ENCODE peak calls at places on chromosomes 12 and 14, in seven cellular contexts. Y is small intestine; N is mesenchymal stem cell; L is CD8-positive, alpha-beta T cell; Z is neuronal stem cell; S is cardiac muscle cell; R is sigmoid colon. B is an unnamed sample. For H3K4me1 and H3K27me3, the result is how much of the 10 kb centered on the place peaks cover.

GRCh38 chr12:121776190-121777098 is 17.0 kb downstream of the RHOF start:
- DNase-seq in Y (peak), N (peak), L (peak), Z (peak), S (peak), R (peak), B (peak)

GRCh38 chr14:32407170-32407569 is 78.1 kb downstream of the AKAP6 start:
- DNase-seq in Y (no peak), N (no peak), L (no peak), Z (no peak), S (no peak), R (no peak), B (no peak)

GRCh38 chr12:96155781-96156180 is 38.4 kb upstream of the ELK3 start:
- DNase-seq in Y (no peak), N (no peak), L (no peak), Z (no peak), S (no peak), R (no peak), B (no peak)

GRCh38 chr12:6539276-6540134 is 5.2 kb downstream of the GAPDH start:
- DNase-seq in Y (peak), N (peak), L (no peak), Z (no peak), S (no peak), R (peak), B (no peak)

GRCh38 chr14:104687601-104688504 is 1.6 kb upstream of the INF2 start:
- DNase-seq in Y (peak), N (peak), L (no peak), Z (no peak), S (peak), R (peak), B (no peak)

GRCh38 chr14:19918553-19919264 is 1.7 kb upstream of the OR4K5 start:
- DNase-seq in Y (no peak), N (no peak), L (no peak), Z (no peak), S (no peak), R (no peak), B (no peak)

GRCh38 chr12:31482816-31483215 is 108.1 kb downstream of the DENND5B start:
- DNase-seq in Y (no peak), N (peak), L (no peak), Z (no peak), S (no peak), R (no peak), B (no peak)

GRCh38 chr12:30358113-30358512 is 337.6 kb downstream of the IPO8 start:
- DNase-seq in Y (no peak), N (no peak), L (no peak), Z (no peak), S (peak), R (no peak), B (no peak)

GRCh38 chr14:51157012-51157411 is 62.1 kb upstream of the TRIM9 start:
- DNase-seq in Y (no peak), N (peak), L (no peak), Z (no peak), S (peak), R (no peak), B (no peak)

GRCh38 chr12:30613119-30613830 is 82.4 kb downstream of the IPO8 start:
- DNase-seq in Y (no peak), N (peak), L (no peak), Z (no peak), S (no peak), R (no peak), B (no peak)

GRCh38 chr12:62698701-62699101 is 232.1 kb downstream of the MON2 start:
- DNase-seq in Y (no peak), N (no peak), L (no peak), Z (no peak), S (no peak), R (no peak), B (no peak)

GRCh38 chr12:121451931-121452330 is 52.0 kb downstream of the RNF34 start:
- DNase-seq in Y (peak), N (peak), L (no peak), Z (no peak), S (no peak), R (no peak), B (no peak)

GRCh38 chr12:54572881-54573280 is 15.6 kb downstream of the PPP1R1A start:
- DNase-seq in Y (no peak), N (no peak), L (no peak), Z (no peak), S (no peak), R (no peak), B (no peak)

GRCh38 chr12:59329457-59329856 is 266.4 kb upstream of the SLC16A7 start:
- DNase-seq in Y (no peak), N (no peak), L (no peak), Z (no peak), S (no peak), R (no peak), B (no peak)

GRCh38 chr12:21527451-21528180 is 1.5 kb downstream of the SPX start:
- DNase-seq in Y (peak), N (peak), L (peak), Z (peak), S (peak), R (peak), B (peak)

GRCh38 chr12:31259136-31259881 is 66.6 kb downstream of the SINHCAF start:
- DNase-seq in Y (no peak), N (no peak), L (no peak), Z (no peak), S (no peak), R (no peak), B (no peak)

GRCh38 chr14:61184117-61184516 is 97.0 kb downstream of the TMEM30B start:
- DNase-seq in Y (no peak), N (peak), L (no peak), Z (no peak), S (no peak), R (no peak), B (no peak)

GRCh38 chr14:21056520-21057163 is 980 bp upstream of the RNASE8 start:
- DNase-seq in Y (peak), N (no peak), L (no peak), Z (no peak), S (no peak), R (no peak), B (no peak)

DNA sequence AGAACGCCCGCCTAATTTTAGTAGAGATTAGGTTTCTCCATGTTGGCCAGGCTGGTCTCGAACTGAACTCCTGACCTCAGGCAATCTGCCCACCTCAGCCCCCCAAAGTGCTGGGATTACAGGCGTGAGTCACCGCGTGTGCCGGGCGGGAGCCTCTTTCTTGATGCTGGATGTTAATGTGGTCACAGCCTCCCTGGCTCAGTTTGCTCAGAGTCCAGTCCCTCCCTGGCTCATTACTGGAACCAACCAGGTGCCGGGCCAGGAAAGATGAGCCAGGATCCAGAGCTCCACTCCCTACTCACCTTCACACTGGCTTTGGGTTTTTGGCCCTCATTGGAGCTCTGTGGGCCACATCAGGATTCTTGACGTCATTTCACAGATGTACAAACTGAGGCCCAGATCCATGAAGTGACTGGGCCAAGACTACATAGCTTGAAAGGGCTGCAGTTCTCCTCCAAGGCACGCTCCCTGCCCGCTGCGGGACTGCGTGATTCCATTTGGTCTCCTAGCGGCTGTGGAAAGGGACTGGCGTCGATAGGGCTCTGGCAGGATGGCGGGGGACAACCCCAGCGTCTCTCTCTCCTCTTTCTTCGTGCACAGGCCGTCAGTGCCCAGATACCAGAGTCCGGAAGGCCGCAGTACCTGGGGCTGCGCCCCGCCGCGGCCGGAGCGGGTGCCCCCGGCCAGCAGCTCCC is 5.1 kb upstream of the SHMT2 start:
- DNase-seq in Y (no peak), N (no peak), L (no peak), Z (no peak), S (no peak), R (no peak), B (no peak)
- H3K4me1 ChIP-seq in Y (under half), N (under half), L (half or more), Z (under half), S (under half), R (under half), B (under half)

GRCh38 chr14:48725001-48725734 is 861.0 kb downstream of the RPS29 start:
- DNase-seq in Y (no peak), N (peak), L (no peak), Z (no peak), S (no peak), R (no peak), B (no peak)
- H3K27ac ChIP-seq in Y (no peak), N (peak), L (no peak), Z (no peak), S (no peak), R (no peak), B (no peak)

GRCh38 chr12:52735106-52735505 is 31.8 kb upstream of the KRT77 start:
- DNase-seq in Y (no peak), N (no peak), L (no peak), Z (no peak), S (no peak), R (no peak), B (no peak)
- H3K27me3 ChIP-seq in Y (under half), N (half or more), L (under half), Z (under half), S (under half), R (under half), B (under half)

GRCh38 chr14:75861161-75861621 is 120.6 kb downstream of the TGFB3 start:
- DNase-seq in Y (no peak), N (peak), L (no peak), Z (no peak), S (no peak), R (peak), B (no peak)

GRCh38 chr14:75871181-75871880 is 110.5 kb downstream of the TGFB3 start:
- DNase-seq in Y (peak), N (peak), L (no peak), Z (no peak), S (no peak), R (no peak), B (no peak)

GRCh38 chr14:75864352-75864751 is 117.4 kb downstream of the TGFB3 start:
- DNase-seq in Y (no peak), N (peak), L (no peak), Z (no peak), S (no peak), R (no peak), B (no peak)

GRCh38 chr14:75866981-75867380 is 114.8 kb downstream of the TGFB3 start:
- DNase-seq in Y (no peak), N (peak), L (no peak), Z (no peak), S (no peak), R (no peak), B (no peak)
- H3K4me1 ChIP-seq in Y (under half), N (under half), L (under half), Z (under half), S (half or more), R (under half), B (under half)

GRCh38 chr12:15880721-15881120 is 1.5 kb upstream of the STRAP start:
- DNase-seq in Y (no peak), N (no peak), L (no peak), Z (no peak), S (no peak), R (no peak), B (no peak)
- H3K27ac ChIP-seq in Y (no peak), N (no peak), L (no peak), Z (no peak), S (no peak), R (no peak), B (no peak)

DNA sequence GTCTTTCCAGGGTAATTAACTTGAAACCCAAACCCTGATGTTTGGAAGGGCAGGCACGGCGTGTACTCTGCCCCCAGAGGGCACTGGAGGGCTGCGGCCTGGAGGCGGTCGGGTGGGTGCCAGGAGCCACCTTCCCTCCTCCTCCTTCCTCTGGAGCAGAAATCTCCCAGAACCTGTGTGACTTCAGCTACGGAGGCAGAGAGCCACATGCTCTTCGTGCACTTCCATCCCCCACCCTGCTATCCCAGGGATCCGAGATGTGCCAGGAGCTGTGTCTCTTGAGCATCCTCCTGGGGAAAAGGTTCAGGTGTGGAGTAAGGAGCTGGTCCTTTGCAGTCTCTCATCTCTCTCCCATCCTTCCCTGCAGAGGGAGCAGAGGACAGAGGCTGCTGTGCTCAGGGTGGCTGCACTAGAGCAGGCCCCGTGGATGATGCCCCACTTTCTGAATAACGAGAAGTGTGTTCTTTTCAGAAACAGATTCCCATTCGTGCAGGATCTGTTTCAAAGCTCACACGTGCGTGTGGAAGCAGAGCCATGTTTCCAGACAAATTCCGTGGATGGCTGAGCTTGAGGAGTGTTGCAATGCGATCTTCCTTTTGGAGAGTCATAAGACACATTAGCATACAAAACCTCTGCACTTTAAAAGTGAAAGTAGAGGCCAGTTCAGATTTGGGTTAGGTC is 162.9 kb downstream of the ADGRD1 start:
- DNase-seq in Y (no peak), N (no peak), L (no peak), Z (no peak), S (peak), R (peak), B (no peak)
- H3K27me3 ChIP-seq in Y (under half), N (under half), L (under half), Z (under half), S (under half), R (under half), B (under half)

DNA sequence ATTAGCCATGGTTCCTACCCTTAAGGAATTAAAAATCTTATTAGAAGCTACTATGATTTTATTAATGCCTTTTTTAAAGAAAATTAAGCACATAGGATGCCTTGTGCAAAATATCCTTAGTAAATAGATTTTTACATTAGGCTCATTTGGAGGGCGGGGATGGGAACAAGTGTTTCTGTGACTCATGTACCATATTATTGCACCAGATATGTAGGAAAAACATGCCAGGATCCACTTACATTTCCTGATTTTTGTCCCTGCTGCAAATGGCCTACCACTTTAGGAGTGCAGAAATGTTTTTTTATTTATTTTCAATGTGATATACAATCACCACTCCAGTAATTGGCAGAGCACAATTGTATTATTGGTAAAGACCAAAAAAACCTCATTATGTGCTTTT is 86.7 kb downstream of the ANO6 start:
- DNase-seq in Y (no peak), N (no peak), L (no peak), Z (no peak), S (no peak), R (no peak), B (no peak)
- H3K4me1 ChIP-seq in Y (under half), N (under half), L (under half), Z (under half), S (under half), R (half or more), B (under half)

GRCh38 chr14:64708148-64709004 is 4.2 kb downstream of the PLEKHG3 start:
- DNase-seq in Y (no peak), N (peak), L (peak), Z (no peak), S (peak), R (peak), B (peak)
- H3K27ac ChIP-seq in Y (peak), N (peak), L (peak), Z (peak), S (peak), R (peak), B (peak)

GRCh38 chr12:1823237-1823636 is 2.9 kb downstream of the LRTM2 start:
- DNase-seq in Y (no peak), N (no peak), L (no peak), Z (no peak), S (no peak), R (no peak), B (no peak)
- H3K27me3 ChIP-seq in Y (under half), N (half or more), L (under half), Z (under half), S (under half), R (under half), B (under half)

GRCh38 chr12:128052341-128052740 is 214.6 kb upstream of the TMEM132C start:
- DNase-seq in Y (no peak), N (no peak), L (no peak), Z (no peak), S (no peak), R (no peak), B (no peak)

GRCh38 chr12:128052777-128053176 is 214.2 kb upstream of the TMEM132C start:
- DNase-seq in Y (no peak), N (no peak), L (no peak), Z (no peak), S (no peak), R (no peak), B (no peak)

GRCh38 chr12:128057586-128057985 is 209.4 kb upstream of the TMEM132C start:
- DNase-seq in Y (no peak), N (no peak), L (no peak), Z (no peak), S (no peak), R (no peak), B (no peak)

GRCh38 chr12:128056299-128056885 is 210.6 kb upstream of the TMEM132C start:
- DNase-seq in Y (no peak), N (no peak), L (no peak), Z (no peak), S (peak), R (no peak), B (no peak)

DNA sequence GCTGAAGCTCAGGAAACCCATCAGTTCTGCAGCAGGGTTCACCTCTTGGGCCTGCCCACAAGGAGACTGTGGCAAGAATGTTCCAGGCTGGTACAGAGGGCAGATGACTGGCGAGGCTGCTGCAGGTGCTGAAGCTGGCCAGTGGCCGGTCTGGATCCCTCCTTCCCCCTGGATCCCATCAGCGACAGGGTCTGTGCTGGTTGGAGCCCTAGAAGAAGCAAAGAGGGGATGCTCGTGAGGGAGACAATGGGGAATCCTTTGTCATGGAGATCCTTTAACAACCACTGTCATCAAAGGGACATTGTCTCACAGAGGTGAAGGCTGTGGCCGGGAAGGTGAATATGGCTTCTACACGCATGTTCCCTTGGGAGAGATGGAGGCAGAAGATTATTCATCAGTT is 211.4 kb upstream of the TMEM132C start:
- DNase-seq in Y (no peak), N (no peak), L (no peak), Z (no peak), S (no peak), R (no peak), B (no peak)
- H3K4me1 ChIP-seq in Y (under half), N (under half), L (under half), Z (under half), S (under half), R (under half), B (under half)